ENCODE peak calls at places on chromosomes 1 and 21, in six cellular contexts. One of them, this sample, is unnamed.

GRCh38 chr1:183778006-183778405 is 26.9 kb upstream of the RGL1 start:
- DNase-seq in IMR-90: peak; percentile 26
- DNase-seq in A673: peak; percentile 87
- DNase-seq in A549: no peak
- DNase-seq in spleen: no peak
- DNase-seq in retinal pigment epithelial cell: no peak
- DNase-seq in this sample: no peak

GRCh38 chr1:112083487-112083886 is 94.0 kb upstream of the KCND3 start:
- DNase-seq in IMR-90: peak; percentile 15
- DNase-seq in A673: peak; percentile 32
- DNase-seq in A549: no peak
- DNase-seq in spleen: no peak
- DNase-seq in retinal pigment epithelial cell: no peak
- DNase-seq in this sample: peak; percentile 52

GRCh38 chr1:119160435-119160834 is 20.0 kb upstream of the WARS2 start:
- DNase-seq in IMR-90: peak; percentile 10
- DNase-seq in A673: no peak
- DNase-seq in A549: no peak
- DNase-seq in spleen: no peak
- DNase-seq in retinal pigment epithelial cell: no peak
- DNase-seq in this sample: no peak

GRCh38 chr1:156524481-156524869 is 23.9 kb upstream of the MEF2D start:
- DNase-seq in IMR-90: no peak
- DNase-seq in A673: no peak
- DNase-seq in A549: no peak
- DNase-seq in spleen: no peak
- DNase-seq in retinal pigment epithelial cell: no peak
- DNase-seq in this sample: no peak

GRCh38 chr1:46131727-46132528 is 501 bp downstream of the PIK3R3 start:
- DNase-seq in IMR-90: peak; percentile 45
- DNase-seq in A673: peak; percentile 57
- DNase-seq in A549: no peak
- DNase-seq in spleen: peak; percentile 77
- DNase-seq in retinal pigment epithelial cell: no peak
- DNase-seq in this sample: peak; percentile 55

GRCh38 chr1:162590101-162590500 is 28.6 kb downstream of the UAP1 start:
- DNase-seq in IMR-90: no peak
- DNase-seq in A673: no peak
- DNase-seq in A549: no peak
- DNase-seq in spleen: no peak
- DNase-seq in retinal pigment epithelial cell: no peak
- DNase-seq in this sample: no peak

GRCh38 chr21:33760641-33761103 is 118.4 kb downstream of the ITSN1 start:
- DNase-seq in IMR-90: peak; percentile 86
- DNase-seq in A673: no peak
- DNase-seq in A549: no peak
- DNase-seq in spleen: no peak
- DNase-seq in retinal pigment epithelial cell: no peak
- DNase-seq in this sample: no peak

GRCh38 chr1:61604684-61605083 is 120.3 kb downstream of the TM2D1 start:
- DNase-seq in IMR-90: no peak
- DNase-seq in A673: no peak
- DNase-seq in A549: no peak
- DNase-seq in spleen: no peak
- DNase-seq in retinal pigment epithelial cell: no peak
- DNase-seq in this sample: no peak

GRCh38 chr1:96352733-96353132 is 368.9 kb upstream of the PTBP2 start:
- DNase-seq in IMR-90: no peak
- DNase-seq in A673: no peak
- DNase-seq in A549: no peak
- DNase-seq in spleen: no peak
- DNase-seq in retinal pigment epithelial cell: no peak
- DNase-seq in this sample: no peak

GRCh38 chr1:70327306-70328076 is 27.0 kb downstream of the ANKRD13C start:
- DNase-seq in IMR-90: peak; percentile 16
- DNase-seq in A673: no peak
- DNase-seq in A549: no peak
- DNase-seq in spleen: no peak
- DNase-seq in retinal pigment epithelial cell: no peak
- DNase-seq in this sample: peak; percentile 55

GRCh38 chr1:70319750-70320149 is 34.8 kb downstream of the ANKRD13C start:
- DNase-seq in IMR-90: peak; percentile 87
- DNase-seq in A673: no peak
- DNase-seq in A549: peak; percentile 6
- DNase-seq in spleen: no peak
- DNase-seq in retinal pigment epithelial cell: no peak
- DNase-seq in this sample: peak; percentile 70

GRCh38 chr1:70324683-70325082 is 29.8 kb downstream of the ANKRD13C start:
- DNase-seq in IMR-90: no peak
- DNase-seq in A673: no peak
- DNase-seq in A549: no peak
- DNase-seq in spleen: no peak
- DNase-seq in retinal pigment epithelial cell: no peak
- DNase-seq in this sample: peak; percentile 11
- TF ChIP-seq CTCF in IMR-90: no peak
- TF ChIP-seq CTCF in A673: no peak
- TF ChIP-seq CTCF in A549: no peak
- TF ChIP-seq CTCF in spleen: no peak
- TF ChIP-seq CTCF in retinal pigment epithelial cell: no peak
- TF ChIP-seq CTCF in this sample: peak; percentile 10

GRCh38 chr1:172144445-172145060 is 275.9 kb upstream of the C1orf105 start:
- DNase-seq in IMR-90: peak; percentile 98
- DNase-seq in A673: peak; percentile 99
- DNase-seq in A549: no peak
- DNase-seq in spleen: peak; percentile 71
- DNase-seq in retinal pigment epithelial cell: no peak
- DNase-seq in this sample: no peak
- H3K4me3 ChIP-seq in IMR-90: peak overlapping the region; percentile 65
- H3K4me3 ChIP-seq in A673: peak overlapping the region; percentile 65
- H3K4me3 ChIP-seq in A549: no peak overlapping the region
- H3K4me3 ChIP-seq in spleen: peak overlapping the region; percentile 32
- H3K4me3 ChIP-seq in retinal pigment epithelial cell: no peak overlapping the region
- H3K4me3 ChIP-seq in this sample: no peak overlapping the region

GRCh38 chr1:2314803-2315710 is 76.3 kb downstream of the MORN1 start:
- DNase-seq in IMR-90: peak; percentile 39
- DNase-seq in A673: peak; percentile 84
- DNase-seq in A549: peak; percentile 67
- DNase-seq in spleen: peak; percentile 91
- DNase-seq in retinal pigment epithelial cell: no peak
- DNase-seq in this sample: no peak

GRCh38 chr1:2317230-2318065 is 73.9 kb downstream of the MORN1 start:
- DNase-seq in IMR-90: no peak
- DNase-seq in A673: no peak
- DNase-seq in A549: no peak
- DNase-seq in spleen: no peak
- DNase-seq in retinal pigment epithelial cell: no peak
- DNase-seq in this sample: no peak

GRCh38 chr1:2316451-2316940 is 74.9 kb downstream of the MORN1 start:
- DNase-seq in IMR-90: peak; percentile 47
- DNase-seq in A673: no peak
- DNase-seq in A549: no peak
- DNase-seq in spleen: no peak
- DNase-seq in retinal pigment epithelial cell: no peak
- DNase-seq in this sample: no peak

GRCh38 chr1:2314297-2314802 is 77.0 kb downstream of the MORN1 start:
- DNase-seq in IMR-90: peak; percentile 36
- DNase-seq in A673: peak; percentile 82
- DNase-seq in A549: peak; percentile 39
- DNase-seq in spleen: peak; percentile 84
- DNase-seq in retinal pigment epithelial cell: no peak
- DNase-seq in this sample: peak; percentile 30

DNA sequence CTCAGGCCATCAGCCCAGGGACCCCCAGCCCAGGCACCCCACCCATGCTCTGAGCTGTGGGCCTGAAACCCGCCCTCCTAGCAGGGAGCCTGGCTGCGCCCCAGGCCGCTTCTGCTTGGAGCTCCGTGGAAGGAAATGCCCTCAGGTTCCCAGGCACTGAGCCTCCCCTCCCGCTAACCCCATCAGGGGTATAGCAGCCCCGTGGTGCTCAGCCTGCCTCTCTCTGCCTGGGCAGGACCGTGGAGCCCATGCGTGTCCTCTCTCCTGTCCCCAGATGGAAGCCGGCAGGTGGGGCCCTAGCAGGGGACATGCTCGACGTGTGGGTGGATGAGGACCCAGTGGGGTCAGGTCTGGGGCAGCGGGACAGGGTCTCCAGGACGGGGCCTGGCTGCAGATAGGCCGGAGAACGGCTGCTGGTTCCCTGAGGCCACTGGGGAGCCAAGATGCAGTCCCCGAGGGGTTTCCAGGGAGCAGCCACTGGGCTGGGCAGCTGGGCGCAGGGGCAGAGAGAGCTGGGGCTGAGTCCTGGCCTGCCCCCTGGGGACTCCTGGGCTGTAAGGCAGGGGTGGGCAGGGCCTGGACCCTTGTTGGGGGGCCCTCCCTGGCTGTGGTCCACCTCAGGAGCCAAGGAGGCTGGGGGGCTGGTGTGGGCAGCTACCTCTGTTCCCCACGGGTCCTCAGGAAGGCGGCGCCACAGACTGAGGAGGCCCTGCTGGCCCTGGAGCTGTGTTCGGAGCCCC is 75.5 kb downstream of the MORN1 start:
- DNase-seq in IMR-90: no peak
- DNase-seq in A673: no peak
- DNase-seq in A549: no peak
- DNase-seq in spleen: peak; percentile 83
- DNase-seq in retinal pigment epithelial cell: no peak
- DNase-seq in this sample: no peak
- TF ChIP-seq CTCF in IMR-90: no peak
- TF ChIP-seq CTCF in A673: no peak
- TF ChIP-seq CTCF in A549: no peak
- TF ChIP-seq CTCF in spleen: no peak
- TF ChIP-seq CTCF in retinal pigment epithelial cell: peak; percentile 16
- TF ChIP-seq CTCF in this sample: no peak

GRCh38 chr1:30192969-30193630 is 530.3 kb downstream of the MATN1 start:
- DNase-seq in IMR-90: no peak
- DNase-seq in A673: no peak
- DNase-seq in A549: no peak
- DNase-seq in spleen: no peak
- DNase-seq in retinal pigment epithelial cell: no peak
- DNase-seq in this sample: no peak

GRCh38 chr1:30195424-30196134 is 527.8 kb downstream of the MATN1 start:
- DNase-seq in IMR-90: no peak
- DNase-seq in A673: no peak
- DNase-seq in A549: no peak
- DNase-seq in spleen: no peak
- DNase-seq in retinal pigment epithelial cell: no peak
- DNase-seq in this sample: no peak

GRCh38 chr1:30196457-30196856 is 526.9 kb downstream of the MATN1 start:
- DNase-seq in IMR-90: no peak
- DNase-seq in A673: no peak
- DNase-seq in A549: no peak
- DNase-seq in spleen: no peak
- DNase-seq in retinal pigment epithelial cell: no peak
- DNase-seq in this sample: no peak

GRCh38 chr1:30194741-30195423 is 528.5 kb downstream of the MATN1 start:
- DNase-seq in IMR-90: no peak
- DNase-seq in A673: no peak
- DNase-seq in A549: no peak
- DNase-seq in spleen: no peak
- DNase-seq in retinal pigment epithelial cell: no peak
- DNase-seq in this sample: no peak

DNA sequence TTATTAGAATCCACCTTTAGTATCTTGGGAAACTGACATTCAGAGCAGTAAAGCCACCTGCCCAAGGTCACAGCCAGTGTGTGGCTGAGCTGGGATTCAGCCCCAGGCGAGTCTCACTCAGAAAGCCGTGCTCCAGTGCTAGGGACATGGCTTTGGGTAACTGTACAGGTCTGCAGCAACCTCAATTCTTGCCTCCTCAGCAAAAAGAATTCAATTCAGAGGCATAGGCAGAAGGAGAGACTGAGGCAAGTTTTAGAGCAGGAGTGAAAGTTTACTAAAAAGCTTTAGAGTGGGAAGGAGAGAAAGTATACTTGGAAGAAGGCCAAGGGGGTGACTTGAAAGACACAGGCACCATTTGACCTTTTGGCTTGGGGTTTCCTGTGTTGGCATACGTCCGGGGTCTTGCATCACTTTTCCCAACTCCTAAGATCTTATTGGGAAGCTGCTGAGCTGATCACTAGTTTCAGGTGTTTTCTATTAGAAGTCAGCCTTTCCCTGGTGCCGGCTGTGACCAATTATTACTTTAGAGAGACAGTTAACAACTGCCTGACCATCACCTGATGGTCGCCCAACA is 529.3 kb downstream of the MATN1 start:
- DNase-seq in IMR-90: no peak
- DNase-seq in A673: no peak
- DNase-seq in A549: no peak
- DNase-seq in spleen: no peak
- DNase-seq in retinal pigment epithelial cell: no peak
- DNase-seq in this sample: no peak
- H3K4me3 ChIP-seq in IMR-90: no peak overlapping the region
- H3K4me3 ChIP-seq in A673: no peak overlapping the region
- H3K4me3 ChIP-seq in A549: no peak overlapping the region
- H3K4me3 ChIP-seq in spleen: no peak overlapping the region
- H3K4me3 ChIP-seq in retinal pigment epithelial cell: no peak overlapping the region
- H3K4me3 ChIP-seq in this sample: no peak overlapping the region

GRCh38 chr21:31872452-31873274 is at the start of gene HUNK:
- DNase-seq in IMR-90: peak; percentile 54
- DNase-seq in A673: peak; percentile 59
- DNase-seq in A549: peak; percentile 13
- DNase-seq in spleen: peak; percentile 71
- DNase-seq in retinal pigment epithelial cell: no peak
- DNase-seq in this sample: peak; percentile 22
- TF ChIP-seq CTCF in IMR-90: peak; percentile 43
- TF ChIP-seq CTCF in A673: peak; percentile 22
- TF ChIP-seq CTCF in A549: no peak
- TF ChIP-seq CTCF in spleen: no peak
- TF ChIP-seq CTCF in retinal pigment epithelial cell: no peak
- TF ChIP-seq CTCF in this sample: no peak

GRCh38 chr1:154407866-154408777 is 3.0 kb downstream of the IL6R start:
- DNase-seq in IMR-90: peak; percentile 45
- DNase-seq in A673: no peak
- DNase-seq in A549: no peak
- DNase-seq in spleen: no peak
- DNase-seq in retinal pigment epithelial cell: no peak
- DNase-seq in this sample: no peak
- H3K4me3 ChIP-seq in IMR-90: no peak overlapping the region
- H3K4me3 ChIP-seq in A673: no peak overlapping the region
- H3K4me3 ChIP-seq in A549: no peak overlapping the region
- H3K4me3 ChIP-seq in spleen: peak overlapping the region; percentile 64
- H3K4me3 ChIP-seq in retinal pigment epithelial cell: no peak overlapping the region
- H3K4me3 ChIP-seq in this sample: peak overlapping the region; percentile 94

GRCh38 chr1:230979952-230980351 is 1.1 kb downstream of the ARV1 start:
- DNase-seq in IMR-90: no peak
- DNase-seq in A673: no peak
- DNase-seq in A549: no peak
- DNase-seq in spleen: no peak
- DNase-seq in retinal pigment epithelial cell: no peak
- DNase-seq in this sample: no peak

GRCh38 chr1:230977781-230978490 is 725 bp downstream of the TTC13 start:
- DNase-seq in IMR-90: peak; percentile 11
- DNase-seq in A673: peak; percentile 49
- DNase-seq in A549: peak; percentile 9
- DNase-seq in spleen: no peak
- DNase-seq in retinal pigment epithelial cell: peak; percentile 6
- DNase-seq in this sample: peak; percentile 57

GRCh38 chr1:230976825-230977747 is 1.6 kb downstream of the TTC13 start:
- DNase-seq in IMR-90: no peak
- DNase-seq in A673: no peak
- DNase-seq in A549: no peak
- DNase-seq in spleen: peak; percentile 76
- DNase-seq in retinal pigment epithelial cell: no peak
- DNase-seq in this sample: no peak

GRCh38 chr1:230979389-230979716 is 459 bp downstream of the ARV1 start:
- DNase-seq in IMR-90: no peak
- DNase-seq in A673: no peak
- DNase-seq in A549: no peak
- DNase-seq in spleen: no peak
- DNase-seq in retinal pigment epithelial cell: no peak
- DNase-seq in this sample: no peak

GRCh38 chr1:230978491-230979388 is at the start of the genes ARV1 and TTC13:
- DNase-seq in IMR-90: peak; percentile 98
- DNase-seq in A673: peak; percentile 99
- DNase-seq in A549: peak; percentile 98
- DNase-seq in spleen: peak; percentile 100
- DNase-seq in retinal pigment epithelial cell: peak; percentile 97
- DNase-seq in this sample: peak; percentile 100
- TF ChIP-seq CTCF in IMR-90: peak; percentile 13
- TF ChIP-seq CTCF in A673: peak; percentile 32
- TF ChIP-seq CTCF in A549: peak; percentile 32
- TF ChIP-seq CTCF in spleen: peak; percentile 71
- TF ChIP-seq CTCF in retinal pigment epithelial cell: peak; percentile 44
- TF ChIP-seq CTCF in this sample: peak; percentile 44

This sample was measured in epithelial cell of esophagus.